ENCODE peak calls at places on chromosomes 7 and 10, in nine cellular contexts. One of them, this sample, is unnamed.

GRCh38 chr7:5228066-5228465 is 38.0 kb downstream of the WIPI2 start:
- DNase-seq in AG09319: no peak
- DNase-seq in gastrocnemius medialis: no peak
- DNase-seq in suprapubic skin: no peak
- DNase-seq in fibroblast of lung: no peak
- DNase-seq in retinal pigment epithelial cell: no peak
- DNase-seq in heart right ventricle: no peak
- DNase-seq in ascending aorta: no peak
- DNase-seq in body of pancreas: no peak
- DNase-seq in this sample: no peak

GRCh38 chr7:140597425-140597949 is 43.1 kb downstream of the DENND2A start:
- DNase-seq in AG09319: no peak
- DNase-seq in gastrocnemius medialis: no peak
- DNase-seq in suprapubic skin: no peak
- DNase-seq in fibroblast of lung: no peak
- DNase-seq in retinal pigment epithelial cell: no peak
- DNase-seq in heart right ventricle: peak; percentile 45
- DNase-seq in ascending aorta: no peak
- DNase-seq in body of pancreas: no peak
- DNase-seq in this sample: no peak

GRCh38 chr7:41584746-41585145 is 118.1 kb downstream of the INHBA start:
- DNase-seq in AG09319: no peak
- DNase-seq in gastrocnemius medialis: no peak
- DNase-seq in suprapubic skin: no peak
- DNase-seq in fibroblast of lung: no peak
- DNase-seq in retinal pigment epithelial cell: no peak
- DNase-seq in heart right ventricle: no peak
- DNase-seq in ascending aorta: no peak
- DNase-seq in body of pancreas: no peak
- DNase-seq in this sample: no peak

GRCh38 chr10:78621183-78621789 is 447.5 kb upstream of the ZMIZ1 start:
- DNase-seq in AG09319: no peak
- DNase-seq in gastrocnemius medialis: no peak
- DNase-seq in suprapubic skin: no peak
- DNase-seq in fibroblast of lung: peak; percentile 36
- DNase-seq in retinal pigment epithelial cell: peak; percentile 63
- DNase-seq in heart right ventricle: no peak
- DNase-seq in ascending aorta: peak; percentile 18
- DNase-seq in body of pancreas: peak; percentile 25
- DNase-seq in this sample: no peak

GRCh38 chr7:44379366-44380178 is 54.2 kb upstream of the CAMK2B start:
- DNase-seq in AG09319: no peak
- DNase-seq in gastrocnemius medialis: no peak
- DNase-seq in suprapubic skin: no peak
- DNase-seq in fibroblast of lung: no peak
- DNase-seq in retinal pigment epithelial cell: no peak
- DNase-seq in heart right ventricle: no peak
- DNase-seq in ascending aorta: no peak
- DNase-seq in body of pancreas: no peak
- DNase-seq in this sample: no peak

GRCh38 chr7:131861620-131862346 is 305.4 kb upstream of the PODXL start:
- DNase-seq in AG09319: no peak
- DNase-seq in gastrocnemius medialis: no peak
- DNase-seq in suprapubic skin: no peak
- DNase-seq in fibroblast of lung: peak; percentile 86
- DNase-seq in retinal pigment epithelial cell: no peak
- DNase-seq in heart right ventricle: no peak
- DNase-seq in ascending aorta: no peak
- DNase-seq in body of pancreas: no peak
- DNase-seq in this sample: no peak

GRCh38 chr10:101492205-101492604 is 95.9 kb downstream of the POLL start:
- DNase-seq in AG09319: no peak
- DNase-seq in gastrocnemius medialis: no peak
- DNase-seq in suprapubic skin: no peak
- DNase-seq in fibroblast of lung: no peak
- DNase-seq in retinal pigment epithelial cell: no peak
- DNase-seq in heart right ventricle: no peak
- DNase-seq in ascending aorta: no peak
- DNase-seq in body of pancreas: no peak
- DNase-seq in this sample: no peak

GRCh38 chr7:123024989-123025758 is 29.7 kb upstream of the TAS2R16 start:
- DNase-seq in AG09319: no peak
- DNase-seq in gastrocnemius medialis: no peak
- DNase-seq in suprapubic skin: no peak
- DNase-seq in fibroblast of lung: peak; percentile 66
- DNase-seq in retinal pigment epithelial cell: peak; percentile 46
- DNase-seq in heart right ventricle: no peak
- DNase-seq in ascending aorta: no peak
- DNase-seq in body of pancreas: no peak
- DNase-seq in this sample: no peak

GRCh38 chr7:21911341-21911875 is 34.3 kb downstream of the CDCA7L start:
- DNase-seq in AG09319: no peak
- DNase-seq in gastrocnemius medialis: no peak
- DNase-seq in suprapubic skin: no peak
- DNase-seq in fibroblast of lung: peak; percentile 74
- DNase-seq in retinal pigment epithelial cell: no peak
- DNase-seq in heart right ventricle: no peak
- DNase-seq in ascending aorta: no peak
- DNase-seq in body of pancreas: no peak
- DNase-seq in this sample: no peak

GRCh38 chr10:87818505-87819273 is 663 bp upstream of the ATAD1 start:
- DNase-seq in AG09319: no peak
- DNase-seq in gastrocnemius medialis: no peak
- DNase-seq in suprapubic skin: peak; percentile 59
- DNase-seq in fibroblast of lung: peak; percentile 52
- DNase-seq in retinal pigment epithelial cell: no peak
- DNase-seq in heart right ventricle: no peak
- DNase-seq in ascending aorta: no peak
- DNase-seq in body of pancreas: peak; percentile 31
- DNase-seq in this sample: no peak

DNA sequence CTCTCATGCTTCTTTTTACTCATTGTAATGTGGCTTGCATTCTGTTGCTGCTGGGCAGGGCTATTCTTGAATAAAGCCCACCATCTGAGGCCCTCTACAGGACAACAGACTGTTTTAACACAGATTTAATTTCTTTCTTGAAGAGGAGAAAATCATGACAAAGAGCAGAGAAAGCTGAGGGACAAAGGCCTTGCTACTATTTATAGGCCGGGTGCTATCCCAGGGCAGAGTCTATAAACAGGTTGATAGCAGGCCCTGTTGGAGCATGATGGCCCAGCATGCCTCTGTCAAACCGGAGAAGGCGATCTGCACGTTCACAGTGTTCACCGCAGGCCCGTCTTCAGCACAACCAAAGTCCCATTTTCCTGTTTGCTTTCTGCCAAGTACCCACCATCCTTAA is 3.0 kb downstream of the VIPR2 start:
- DNase-seq in AG09319: no peak
- DNase-seq in gastrocnemius medialis: peak; percentile 16
- DNase-seq in suprapubic skin: no peak
- DNase-seq in fibroblast of lung: no peak
- DNase-seq in retinal pigment epithelial cell: no peak
- DNase-seq in heart right ventricle: peak; percentile 42
- DNase-seq in ascending aorta: no peak
- DNase-seq in body of pancreas: no peak
- DNase-seq in this sample: no peak
- TF ChIP-seq CTCF in AG09319: no peak
- TF ChIP-seq CTCF in gastrocnemius medialis: no peak
- TF ChIP-seq CTCF in suprapubic skin: no peak
- TF ChIP-seq CTCF in fibroblast of lung: no peak
- TF ChIP-seq CTCF in retinal pigment epithelial cell: no peak
- TF ChIP-seq CTCF in heart right ventricle: no peak
- TF ChIP-seq CTCF in ascending aorta: no peak
- TF ChIP-seq CTCF in body of pancreas: no peak
- TF ChIP-seq CTCF in this sample: no peak

DNA sequence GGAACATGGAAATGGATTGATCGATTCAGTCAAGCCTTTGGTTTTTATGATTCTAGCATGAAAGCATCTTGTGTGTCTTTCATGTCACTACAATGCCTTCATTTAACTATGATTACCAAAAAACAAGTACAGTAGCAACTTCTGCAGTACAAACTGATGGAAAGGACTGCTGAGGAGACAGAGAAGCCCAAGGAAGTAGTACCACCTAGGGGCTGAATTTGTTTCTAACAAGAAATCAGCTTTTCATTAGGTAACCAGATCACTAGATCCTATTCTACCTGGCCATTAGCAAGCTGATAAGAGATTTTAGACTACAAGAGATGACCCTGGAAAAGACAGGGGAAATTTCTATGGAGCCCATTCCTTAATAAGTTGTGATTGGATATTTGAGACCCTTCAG is 3.2 kb upstream of the IFIT1 start:
- DNase-seq in AG09319: no peak
- DNase-seq in gastrocnemius medialis: no peak
- DNase-seq in suprapubic skin: no peak
- DNase-seq in fibroblast of lung: peak; percentile 29
- DNase-seq in retinal pigment epithelial cell: no peak
- DNase-seq in heart right ventricle: no peak
- DNase-seq in ascending aorta: no peak
- DNase-seq in body of pancreas: no peak
- DNase-seq in this sample: no peak
- TF ChIP-seq CTCF in AG09319: peak; percentile 43
- TF ChIP-seq CTCF in gastrocnemius medialis: no peak
- TF ChIP-seq CTCF in suprapubic skin: peak; percentile 20
- TF ChIP-seq CTCF in fibroblast of lung: peak; percentile 38
- TF ChIP-seq CTCF in retinal pigment epithelial cell: peak; percentile 47
- TF ChIP-seq CTCF in heart right ventricle: no peak
- TF ChIP-seq CTCF in ascending aorta: peak; percentile 44
- TF ChIP-seq CTCF in body of pancreas: no peak
- TF ChIP-seq CTCF in this sample: no peak

GRCh38 chr10:20372748-20373147 is 524.4 kb downstream of the NEBL start:
- DNase-seq in AG09319: no peak
- DNase-seq in gastrocnemius medialis: no peak
- DNase-seq in suprapubic skin: no peak
- DNase-seq in fibroblast of lung: no peak
- DNase-seq in retinal pigment epithelial cell: no peak
- DNase-seq in heart right ventricle: no peak
- DNase-seq in ascending aorta: no peak
- DNase-seq in body of pancreas: no peak
- DNase-seq in this sample: no peak

GRCh38 chr10:20369863-20370736 is 527.0 kb downstream of the NEBL start:
- DNase-seq in AG09319: no peak
- DNase-seq in gastrocnemius medialis: no peak
- DNase-seq in suprapubic skin: no peak
- DNase-seq in fibroblast of lung: no peak
- DNase-seq in retinal pigment epithelial cell: no peak
- DNase-seq in heart right ventricle: no peak
- DNase-seq in ascending aorta: no peak
- DNase-seq in body of pancreas: no peak
- DNase-seq in this sample: no peak
- TF ChIP-seq CTCF in AG09319: no peak
- TF ChIP-seq CTCF in gastrocnemius medialis: no peak
- TF ChIP-seq CTCF in suprapubic skin: no peak
- TF ChIP-seq CTCF in fibroblast of lung: no peak
- TF ChIP-seq CTCF in retinal pigment epithelial cell: no peak
- TF ChIP-seq CTCF in heart right ventricle: no peak
- TF ChIP-seq CTCF in ascending aorta: no peak
- TF ChIP-seq CTCF in body of pancreas: no peak
- TF ChIP-seq CTCF in this sample: no peak

GRCh38 chr7:133510326-133511055 is 257.6 kb downstream of the EXOC4 start:
- DNase-seq in AG09319: no peak
- DNase-seq in gastrocnemius medialis: no peak
- DNase-seq in suprapubic skin: no peak
- DNase-seq in fibroblast of lung: no peak
- DNase-seq in retinal pigment epithelial cell: no peak
- DNase-seq in heart right ventricle: no peak
- DNase-seq in ascending aorta: no peak
- DNase-seq in body of pancreas: no peak
- DNase-seq in this sample: no peak
- TF ChIP-seq CTCF in AG09319: no peak
- TF ChIP-seq CTCF in gastrocnemius medialis: no peak
- TF ChIP-seq CTCF in suprapubic skin: no peak
- TF ChIP-seq CTCF in fibroblast of lung: no peak
- TF ChIP-seq CTCF in retinal pigment epithelial cell: no peak
- TF ChIP-seq CTCF in heart right ventricle: no peak
- TF ChIP-seq CTCF in ascending aorta: no peak
- TF ChIP-seq CTCF in body of pancreas: no peak
- TF ChIP-seq CTCF in this sample: no peak

DNA sequence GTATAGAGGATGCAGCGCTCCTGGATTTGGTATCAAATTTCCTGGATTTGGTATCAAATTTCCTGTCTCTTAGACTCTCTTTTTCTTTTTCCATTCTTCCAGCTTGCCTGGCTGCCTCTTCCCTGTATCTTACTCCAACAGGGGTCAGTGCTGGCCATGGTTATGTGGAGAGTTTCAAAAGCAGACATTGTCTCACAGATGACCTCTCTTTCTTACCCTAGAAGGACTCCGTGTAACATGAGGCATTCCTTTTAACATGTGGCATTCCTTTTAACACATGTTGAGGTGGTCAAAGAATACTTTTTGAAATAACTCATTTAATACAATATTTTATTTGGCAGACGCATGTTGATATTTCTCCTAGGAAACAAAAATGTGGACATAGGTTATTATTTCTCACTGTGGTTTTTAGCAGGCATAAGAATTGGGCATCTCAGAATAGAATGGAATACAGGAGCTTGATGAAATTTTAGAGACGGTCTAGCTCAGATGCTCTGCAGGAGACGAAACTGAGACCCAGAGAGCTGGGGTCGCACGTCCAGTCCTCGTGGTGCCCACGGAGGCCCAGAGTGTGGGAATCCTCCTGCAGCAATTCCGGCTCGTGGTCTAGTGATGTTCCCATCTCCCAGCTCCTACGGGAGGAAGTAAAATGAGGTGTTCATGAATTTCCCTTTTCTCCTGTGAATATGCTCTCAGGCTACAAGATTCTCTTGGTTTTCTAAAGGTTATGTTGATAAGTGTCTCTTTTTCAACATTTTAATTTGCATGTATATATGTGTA is 59.6 kb upstream of the PITRM1 start:
- DNase-seq in AG09319: no peak
- DNase-seq in gastrocnemius medialis: no peak
- DNase-seq in suprapubic skin: no peak
- DNase-seq in fibroblast of lung: peak; percentile 77
- DNase-seq in retinal pigment epithelial cell: no peak
- DNase-seq in heart right ventricle: no peak
- DNase-seq in ascending aorta: peak; percentile 78
- DNase-seq in body of pancreas: no peak
- DNase-seq in this sample: no peak
- TF ChIP-seq CTCF in AG09319: no peak
- TF ChIP-seq CTCF in gastrocnemius medialis: no peak
- TF ChIP-seq CTCF in suprapubic skin: no peak
- TF ChIP-seq CTCF in fibroblast of lung: peak; percentile 18
- TF ChIP-seq CTCF in retinal pigment epithelial cell: peak; percentile 36
- TF ChIP-seq CTCF in heart right ventricle: no peak
- TF ChIP-seq CTCF in ascending aorta: peak; percentile 46
- TF ChIP-seq CTCF in body of pancreas: no peak
- TF ChIP-seq CTCF in this sample: no peak

This sample was measured in nephron progenitor cell.